ENCODE peak calls at places on chromosomes 12 and 14, in seven cellular contexts. C is HCT116; O is lower leg skin; D is GM12865; K is sigmoid colon; R is CD8-positive, alpha-beta T cell; F is psoas muscle. I is an unnamed sample.

GRCh38 chr12:114976959-114977358 is 293.0 kb upstream of the TBX3 start:
- DNase-seq in C (no peak), O (no peak), D (no peak), K (no peak), R (no peak), F (no peak), I (no peak)

GRCh38 chr12:113769322-113769721 is 196.8 kb downstream of the RBM19 start:
- DNase-seq in C (no peak), O (no peak), D (no peak), K (no peak), R (no peak), F (no peak), I (no peak)

GRCh38 chr14:51996148-51996746 is 6.9 kb downstream of the RTRAF start:
- DNase-seq in C (no peak), O (no peak), D (peak; percentile 53), K (no peak), R (no peak), F (no peak), I (no peak)

GRCh38 chr14:81427348-81428058 is 27.4 kb upstream of the STON2 start:
- DNase-seq in C (no peak), O (peak; percentile 88), D (no peak), K (no peak), R (no peak), F (peak; percentile 49), I (no peak)

GRCh38 chr12:42855362-42855950 is 265.9 kb upstream of the PRICKLE1 start:
- DNase-seq in C (no peak), O (no peak), D (no peak), K (no peak), R (no peak), F (no peak), I (no peak)

GRCh38 chr12:58349161-58349560 is 407.8 kb downstream of the ATP23 start:
- DNase-seq in C (no peak), O (no peak), D (no peak), K (no peak), R (no peak), F (no peak), I (no peak)

GRCh38 chr14:58812050-58812690 is 174.4 kb downstream of the DACT1 start:
- DNase-seq in C (no peak), O (no peak), D (peak; percentile 45), K (no peak), R (no peak), F (no peak), I (no peak)

GRCh38 chr12:129064201-129064881 is 211.1 kb downstream of the GLT1D1 start:
- DNase-seq in C (no peak), O (peak; percentile 39), D (no peak), K (no peak), R (no peak), F (no peak), I (no peak)

GRCh38 chr12:14257734-14258467 is 107.6 kb upstream of the ATF7IP start:
- DNase-seq in C (peak; percentile 97), O (peak; percentile 99), D (peak; percentile 94), K (peak; percentile 95), R (peak; percentile 85), F (peak; percentile 86), I (peak; percentile 100)

GRCh38 chr12:45695035-45695434 is 34.5 kb upstream of the ARID2 start:
- DNase-seq in C (no peak), O (no peak), D (no peak), K (no peak), R (no peak), F (no peak), I (peak; percentile 11)

GRCh38 chr14:49687942-49688700 is at the start of gene POLE2:
- DNase-seq in C (peak; percentile 44), O (peak; percentile 93), D (peak; percentile 89), K (peak; percentile 81), R (peak; percentile 76), F (peak; percentile 78), I (peak; percentile 15)

GRCh38 chr12:46473634-46474201 is 101.1 kb upstream of the SLC38A2 start:
- DNase-seq in C (peak; percentile 87), O (no peak), D (peak; percentile 46), K (peak; percentile 81), R (no peak), F (peak; percentile 45), I (no peak)

GRCh38 chr14:99701260-99701659 is 17.2 kb downstream of the CYP46A1 start:
- DNase-seq in C (no peak), O (no peak), D (no peak), K (no peak), R (no peak), F (no peak), I (no peak)

GRCh38 chr12:95286713-95287112 is 69.1 kb downstream of the VEZT start:
- DNase-seq in C (no peak), O (no peak), D (no peak), K (peak; percentile 62), R (no peak), F (no peak), I (no peak)

GRCh38 chr12:54751493-54751892 is 102.8 kb upstream of the MUCL1 start:
- DNase-seq in C (no peak), O (no peak), D (no peak), K (no peak), R (no peak), F (no peak), I (no peak)
- H3K4me3 ChIP-seq in C (no peak overlapping the region), O (no peak overlapping the region), D (no peak overlapping the region), K (no peak overlapping the region), R (no peak overlapping the region), F (no peak overlapping the region), I (no peak overlapping the region)

DNA sequence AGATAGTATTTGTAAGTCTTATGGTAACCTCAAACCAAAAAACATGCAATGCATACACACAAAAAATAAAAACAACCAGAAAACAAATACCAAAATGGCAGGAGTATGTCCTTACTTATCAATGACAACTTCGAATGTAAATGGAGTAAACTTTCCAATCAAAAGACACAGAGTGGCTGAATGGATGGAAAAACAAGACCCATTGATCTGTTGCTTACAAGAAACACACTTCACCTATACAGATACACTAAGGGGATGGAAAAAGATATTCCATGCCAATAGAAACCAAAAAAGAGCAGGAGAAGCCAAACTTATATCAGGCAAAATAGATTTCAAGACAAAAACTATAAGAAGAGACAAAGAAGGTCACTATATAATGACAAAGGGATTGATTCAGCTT is 8.7 kb upstream of the DCAF5 start:
- DNase-seq in C (no peak), O (no peak), D (no peak), K (no peak), R (no peak), F (no peak), I (no peak)
- TF ChIP-seq CTCF in C (no peak), O (no peak), D (no peak), K (no peak), R (no peak), F (no peak), I (no peak)

GRCh38 chr12:93740721-93741120 is 63.5 kb downstream of the CRADD start:
- DNase-seq in C (no peak), O (no peak), D (no peak), K (no peak), R (no peak), F (no peak), I (no peak)
- H3K4me3 ChIP-seq in C (no peak overlapping the region), O (no peak overlapping the region), D (no peak overlapping the region), K (peak overlapping the region; percentile 53), R (no peak overlapping the region), F (peak overlapping the region; percentile 81), I (no peak overlapping the region)

GRCh38 chr14:103384450-103385152 is 614 bp upstream of the MARK3 start:
- DNase-seq in C (no peak), O (no peak), D (no peak), K (no peak), R (no peak), F (no peak), I (no peak)

GRCh38 chr14:103386632-103387329 is 1.6 kb downstream of the MARK3 start:
- DNase-seq in C (no peak), O (no peak), D (no peak), K (no peak), R (no peak), F (no peak), I (no peak)

GRCh38 chr14:103382375-103382774 is 2.8 kb upstream of the MARK3 start:
- DNase-seq in C (no peak), O (no peak), D (no peak), K (no peak), R (no peak), F (no peak), I (no peak)

GRCh38 chr14:103385994-103386491 is 828 bp downstream of the MARK3 start:
- DNase-seq in C (no peak), O (peak; percentile 89), D (peak; percentile 51), K (peak; percentile 68), R (peak; percentile 46), F (peak; percentile 43), I (no peak)

DNA sequence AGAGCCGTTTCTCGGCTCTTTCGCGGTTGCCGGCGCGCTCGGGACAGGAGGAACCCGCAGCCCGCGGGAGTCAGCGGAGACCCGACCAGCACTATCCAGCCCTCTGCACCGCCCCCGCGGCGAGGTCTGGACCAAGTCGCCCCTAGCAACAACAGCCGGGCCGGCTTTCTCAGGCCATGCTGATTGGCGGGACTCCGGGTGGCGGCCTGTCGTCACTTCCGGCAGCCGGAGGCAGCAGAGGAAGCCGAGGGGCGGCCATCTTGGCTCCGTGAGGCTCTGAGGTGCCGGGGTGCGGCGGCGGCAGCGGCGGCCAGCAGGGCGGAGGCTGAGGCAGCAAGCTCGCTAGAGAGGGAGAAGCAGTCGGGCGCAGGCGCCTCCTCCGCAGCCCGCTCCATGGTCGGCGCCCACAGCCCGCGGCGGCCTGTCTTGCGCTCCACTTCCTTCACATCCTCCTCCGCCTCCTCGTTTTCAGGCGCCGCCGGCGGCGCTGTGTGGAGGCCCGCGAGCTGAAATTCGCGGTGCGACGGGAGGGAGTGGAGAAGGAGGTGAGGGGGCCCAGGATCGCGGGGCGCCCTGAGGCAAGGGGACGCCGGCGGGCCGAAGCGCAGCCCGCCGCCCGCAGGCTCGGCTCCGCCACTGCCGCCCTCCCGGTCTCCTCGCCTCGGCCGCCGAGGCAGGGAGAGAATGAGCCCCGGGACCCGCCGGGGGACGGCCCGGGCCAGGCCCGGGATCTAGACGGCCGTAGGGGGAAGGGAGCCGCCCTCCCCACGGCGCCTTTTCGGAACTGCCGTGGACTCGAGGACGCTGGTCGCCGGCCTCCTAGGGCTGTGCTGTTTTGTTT is at the start of gene MARK3:
- DNase-seq in C (peak; percentile 86), O (peak; percentile 99), D (peak; percentile 97), K (peak; percentile 99), R (peak; percentile 96), F (peak; percentile 99), I (peak; percentile 84)
- TF ChIP-seq CTCF in C (no peak), O (no peak), D (peak; percentile 8), K (no peak), R (peak; percentile 16), F (peak; percentile 30), I (peak; percentile 16)